ENCODE peak calls at places on chromosomes 2 and 18, in six cellular contexts. Z is activated T-cell treated with anti-CD3 and anti-CD28 coated beads for 1 hour, Y is fibroblast of pulmonary artery, T is GM13977, O is T47D, V is Karpas-422. B is an unnamed sample.

GRCh38 chr2:210955591-210955990 is 399.2 kb downstream of the CPS1 start:
- DNase-seq in Y (peak), T (no peak), V (no peak), Z (no peak), O (no peak), B (no peak)

GRCh38 chr2:137924019-137924418 is 40.3 kb upstream of the HNMT start:
- DNase-seq in Z (no peak), T (no peak), O (no peak), Y (peak), V (no peak), B (no peak)

GRCh38 chr2:147937744-147938349 is 82.7 kb downstream of the ORC4 start:
- DNase-seq in O (peak), V (peak), Y (peak), T (no peak), Z (no peak), B (no peak)

GRCh38 chr18:48161911-48162698 is 231.6 kb upstream of the SMAD2 start:
- DNase-seq in V (no peak), T (no peak), Z (no peak), Y (no peak), O (no peak), B (no peak)

GRCh38 chr2:181459646-181460045 is 2.5 kb downstream of the ITGA4 start:
- DNase-seq in O (no peak), V (peak), Y (peak), Z (no peak), T (no peak), B (no peak)

GRCh38 chr2:69097908-69098655 is 85.1 kb downstream of the ANTXR1 start:
- DNase-seq in Y (no peak), V (no peak), Z (no peak), O (no peak), T (no peak), B (no peak)

GRCh38 chr2:20571231-20571630 is 79.7 kb downstream of the HS1BP3 start:
- DNase-seq in Y (no peak), V (no peak), Z (no peak), T (no peak), O (no peak), B (no peak)

GRCh38 chr2:10810175-10811161 is 2.1 kb downstream of the PDIA6 start:
- DNase-seq in Y (peak), V (peak), O (no peak), T (peak), Z (no peak), B (no peak)

GRCh38 chr2:20194097-20194989 is 30.6 kb downstream of the SDC1 start:
- DNase-seq in Y (no peak), O (no peak), T (no peak), Z (no peak), V (no peak), B (no peak)

GRCh38 chr2:240232961-240233890 is 92.8 kb upstream of the OTOS start:
- DNase-seq in O (peak), Y (peak), Z (peak), T (peak), V (peak), B (peak)

GRCh38 chr2:223459328-223459939 is 142.7 kb downstream of the SCG2 start:
- DNase-seq in Y (peak), V (peak), Z (no peak), O (peak), T (no peak), B (no peak)

GRCh38 chr2:211729433-211729832 is 809.2 kb downstream of the ERBB4 start:
- DNase-seq in V (no peak), Z (no peak), Y (no peak), T (no peak), O (no peak), B (no peak)

GRCh38 chr2:1641498-1641897 is 102.8 kb downstream of the PXDN start:
- DNase-seq in Y (peak), Z (no peak), T (no peak), O (no peak), V (no peak), B (no peak)

GRCh38 chr18:5604778-5605177 is 61.0 kb upstream of the EPB41L3 start:
- DNase-seq in Z (no peak), V (peak), T (no peak), Y (no peak), O (no peak), B (no peak)

GRCh38 chr2:138823651-138824050 is 43.5 kb upstream of the NXPH2 start:
- DNase-seq in O (no peak), V (no peak), T (no peak), Y (no peak), Z (no peak), B (no peak)

GRCh38 chr18:37471619-37472018 is 94.0 kb downstream of the CELF4 start:
- DNase-seq in O (no peak), V (no peak), Y (no peak), Z (no peak), T (no peak), B (no peak)

GRCh38 chr18:74906189-74906588 is 302.8 kb downstream of the PTGR3 start:
- DNase-seq in Z (no peak), Y (peak), V (no peak), T (no peak), O (no peak), B (no peak)

B was measured in stimulated activated CD4-positive, alpha-beta T cell treated with anti-CD3 and anti-CD28 coated beads, Interleukin-12 subunit alpha, Interleukin-12 subunit beta, amount 100 ng/mL, for 4 hours.